ENCODE peak calls at places on chromosomes 2 and 18, in seven cellular contexts. G is B cell, C is mucosa of descending colon, K is left ventricle myocardium inferior, R is colonic mucosa, L is fibroblast of lung, A is osteocyte. D is an unnamed sample.

GRCh38 chr2:110860620-110861019 is 128.2 kb downstream of the ACOXL start:
- DNase-seq in G (no peak), R (no peak), C (no peak), A (no peak), K (no peak), L (no peak), D (no peak)

GRCh38 chr18:44598514-44598913 is 82.2 kb upstream of the SETBP1 start:
- DNase-seq in A (no peak), G (no peak), R (no peak), L (no peak), C (no peak), K (no peak), D (no peak)

GRCh38 chr2:117771969-117772630 is 42.4 kb upstream of the DDX18 start:
- DNase-seq in C (no peak), K (no peak), A (no peak), R (no peak), L (peak), G (no peak), D (no peak)

GRCh38 chr2:166410828-166411472 is 35.2 kb upstream of the SCN9A start:
- DNase-seq in L (peak), R (no peak), K (no peak), G (no peak), C (no peak), A (no peak), D (no peak)

GRCh38 chr18:48136544-48137353 is 206.3 kb upstream of the SMAD2 start:
- DNase-seq in A (no peak), C (peak), K (no peak), L (no peak), G (no peak), R (peak), D (no peak)

GRCh38 chr2:112583497-112584133 is 794 bp upstream of the CHCHD5 start:
- DNase-seq in A (no peak), C (no peak), K (no peak), R (no peak), G (no peak), L (peak), D (no peak)

GRCh38 chr2:55401124-55401523 is 18.5 kb downstream of the CCDC88A start:
- DNase-seq in L (no peak), K (no peak), C (no peak), A (no peak), G (no peak), R (no peak), D (no peak)

GRCh38 chr2:26435106-26435505 is 33.4 kb downstream of the DRC1 start:
- DNase-seq in R (no peak), A (no peak), G (no peak), C (no peak), L (no peak), K (no peak), D (no peak)

GRCh38 chr2:237916296-237916695 is 50.5 kb upstream of the UBE2F start:
- DNase-seq in K (no peak), C (no peak), A (no peak), R (no peak), G (no peak), L (no peak), D (no peak)

GRCh38 chr2:216109962-216110614 is 940 bp downstream of the XRCC5 start:
- DNase-seq in A (no peak), L (peak), R (no peak), G (no peak), K (no peak), C (no peak), D (no peak)

GRCh38 chr2:119579457-119580295 is 35.4 kb downstream of the CFAP221 start:
- DNase-seq in K (no peak), C (no peak), G (no peak), A (no peak), L (no peak), R (no peak), D (no peak)

GRCh38 chr2:101679037-101679726 is 18.3 kb upstream of the MAP4K4 start:
- DNase-seq in L (peak), R (no peak), G (no peak), A (no peak), C (no peak), K (no peak), D (no peak)

GRCh38 chr2:27954771-27955384 is 64.3 kb downstream of the BABAM2 start:
- DNase-seq in K (no peak), C (peak), G (no peak), A (no peak), L (peak), R (peak), D (peak)

GRCh38 chr2:177464549-177464948 is 72.0 kb downstream of the AGPS start:
- DNase-seq in A (no peak), K (no peak), G (no peak), C (no peak), L (peak), R (no peak), D (no peak)

GRCh38 chr2:10042301-10043161 is 819 bp upstream of the KLF11 start:
- DNase-seq in L (peak), C (peak), R (peak), G (no peak), K (peak), A (no peak), D (peak)

GRCh38 chr2:172822585-172822984 is 86.9 kb downstream of the RAPGEF4 start:
- DNase-seq in C (no peak), G (no peak), L (no peak), A (no peak), R (no peak), K (no peak), D (no peak)
- TF ChIP-seq CTCF in C (no peak), G (no peak), L (no peak), A (no peak), R (no peak), K (no peak), D (no peak)

GRCh38 chr2:20651731-20652099 is 817 bp upstream of the HS1BP3 start:
- DNase-seq in L (no peak), R (no peak), G (no peak), A (no peak), C (no peak), K (no peak), D (no peak)

GRCh38 chr2:20652141-20652540 is 1.2 kb upstream of the HS1BP3 start:
- DNase-seq in G (no peak), K (no peak), C (no peak), R (no peak), A (no peak), L (no peak), D (no peak)

GRCh38 chr2:20652673-20653575 is 2.0 kb upstream of the HS1BP3 start:
- DNase-seq in R (no peak), K (no peak), C (no peak), G (no peak), A (no peak), L (no peak), D (peak)

GRCh38 chr2:20654414-20654813 is 3.5 kb upstream of the HS1BP3 start:
- DNase-seq in C (no peak), K (no peak), L (no peak), G (no peak), A (no peak), R (no peak), D (no peak)

DNA sequence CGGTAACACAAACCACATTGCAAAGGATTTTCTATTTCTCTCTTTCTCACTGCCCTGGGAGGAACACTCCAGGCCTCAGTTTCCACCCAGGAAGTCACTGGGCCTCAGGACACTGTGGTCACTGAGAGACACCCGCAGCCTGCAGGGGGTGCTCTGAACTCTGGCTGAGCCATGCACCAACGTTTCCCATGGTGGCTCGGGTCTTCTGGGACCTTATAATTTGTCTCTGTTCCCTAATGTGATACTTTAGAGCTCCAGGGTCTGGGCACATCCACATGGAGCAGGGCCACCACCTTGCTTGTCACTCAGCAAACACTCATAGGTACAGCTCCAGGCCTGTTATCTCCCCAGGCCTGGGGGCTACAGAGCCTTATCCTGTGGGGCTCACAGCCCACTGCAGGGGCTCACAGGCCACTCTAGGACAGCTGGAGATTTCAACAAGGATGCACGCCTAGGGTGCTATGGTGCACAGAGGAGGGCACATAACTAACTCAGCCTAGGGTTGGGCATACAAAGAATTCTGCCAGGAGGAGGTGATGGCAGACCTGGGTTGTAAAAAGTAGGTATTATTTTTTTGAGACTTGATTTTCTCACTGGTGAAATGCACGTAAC is 2.9 kb upstream of the HS1BP3 start:
- DNase-seq in G (no peak), K (no peak), A (no peak), C (no peak), R (no peak), L (no peak), D (no peak)
- TF ChIP-seq CTCF in G (no peak), K (no peak), A (no peak), C (no peak), R (no peak), L (no peak), D (no peak)

GRCh38 chr2:145524836-145525235 is 1004.9 kb upstream of the ZEB2 start:
- DNase-seq in G (no peak), K (no peak), L (no peak), A (no peak), R (no peak), C (no peak), D (no peak)

DNA sequence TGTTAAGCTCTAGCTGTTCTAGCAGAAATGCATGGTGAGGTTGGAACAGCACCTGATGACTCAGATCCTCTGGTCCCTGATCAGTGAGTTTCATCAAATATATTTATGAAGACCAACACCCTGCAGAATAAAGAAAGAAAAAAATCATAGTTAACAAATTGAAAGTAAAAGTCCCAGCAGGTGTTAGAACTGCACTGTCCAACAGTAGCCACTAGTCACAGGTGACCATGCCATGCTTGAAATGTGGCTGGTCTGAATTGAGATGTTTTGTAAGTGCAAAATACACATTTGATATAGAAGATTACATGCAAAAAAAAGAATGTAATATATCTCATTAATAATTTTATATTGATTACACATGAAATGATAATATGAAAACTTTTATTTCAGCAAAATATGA is 1010.7 kb upstream of the ZEB2 start:
- DNase-seq in R (no peak), K (no peak), C (no peak), G (no peak), A (no peak), L (peak), D (no peak)
- TF ChIP-seq CTCF in R (no peak), K (no peak), C (no peak), G (no peak), A (no peak), L (no peak), D (no peak)

GRCh38 chr2:170488807-170489206 is 226.3 kb upstream of the SP5 start:
- DNase-seq in L (no peak), K (no peak), A (no peak), R (peak), C (no peak), G (no peak), D (no peak)

GRCh38 chr2:170492010-170492409 is 223.1 kb upstream of the SP5 start:
- DNase-seq in A (no peak), G (no peak), L (no peak), R (peak), K (no peak), C (no peak), D (no peak)

GRCh38 chr2:170481201-170481600 is 233.9 kb upstream of the SP5 start:
- DNase-seq in G (no peak), C (no peak), K (no peak), R (peak), L (no peak), A (no peak), D (no peak)

GRCh38 chr2:170485254-170485653 is 229.9 kb upstream of the SP5 start:
- DNase-seq in C (peak), L (no peak), K (no peak), A (no peak), G (no peak), R (peak), D (no peak)

GRCh38 chr2:170486730-170487129 is 228.4 kb upstream of the SP5 start:
- DNase-seq in G (no peak), R (no peak), L (no peak), A (no peak), C (no peak), K (no peak), D (no peak)
- TF ChIP-seq CTCF in G (no peak), R (no peak), L (no peak), A (peak), C (no peak), K (peak), D (peak)

GRCh38 chr18:4020026-4020425 is 435.1 kb downstream of the DLGAP1 start:
- DNase-seq in G (no peak), L (no peak), K (no peak), A (no peak), R (no peak), C (no peak), D (no peak)

GRCh38 chr18:4016391-4017049 is 438.6 kb downstream of the DLGAP1 start:
- DNase-seq in R (no peak), G (no peak), A (no peak), L (peak), K (no peak), C (no peak), D (no peak)

DNA sequence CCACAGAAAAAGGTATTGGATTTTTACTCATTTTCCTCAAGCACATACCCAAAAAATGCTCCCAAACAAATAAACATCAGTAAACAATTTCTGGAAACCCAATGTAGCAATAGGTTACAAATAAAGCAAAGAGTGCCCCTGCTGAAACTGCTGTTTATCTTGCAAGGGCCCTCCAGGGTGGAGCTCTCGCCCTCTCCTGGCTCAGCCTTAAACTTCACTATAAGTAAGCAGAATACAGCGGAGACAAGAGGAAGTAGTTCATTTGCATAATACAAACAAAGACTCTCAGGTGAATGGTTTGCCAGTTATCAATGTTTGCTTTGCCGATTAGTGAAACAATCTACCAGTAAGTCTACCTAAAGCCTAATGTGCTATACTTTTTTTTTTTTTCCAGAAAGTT is 437.6 kb downstream of the DLGAP1 start:
- DNase-seq in K (no peak), C (no peak), G (no peak), A (no peak), R (no peak), L (no peak), D (no peak)
- TF ChIP-seq CTCF in K (peak), C (no peak), G (no peak), A (peak), R (no peak), L (no peak), D (no peak)

D was measured in ascending aorta.